ENCODE peak calls at places on chromosomes 6 and 20, in five cellular contexts. D is astrocyte, C is neural progenitor cell, J is MM.1S, O is K562. T is an unnamed sample.

GRCh38 chr20:56941101-56941686 is 312.1 kb downstream of the TFAP2C start:
- DNase-seq in J (no peak), O (no peak), D (no peak), C (no peak), T (no peak)

GRCh38 chr20:24779166-24779565 is 169.9 kb upstream of the CST7 start:
- DNase-seq in C (no peak), J (no peak), D (no peak), O (no peak), T (no peak)

GRCh38 chr6:15184441-15184861 is 61.4 kb upstream of the JARID2 start:
- DNase-seq in C (no peak), J (no peak), O (no peak), D (no peak), T (no peak)

GRCh38 chr6:117417851-117418250 is 7.9 kb downstream of the ROS1 start:
- DNase-seq in C (no peak), D (peak), J (no peak), O (no peak), T (peak)

GRCh38 chr6:75735491-75736186 is 13.4 kb upstream of the MYO6 start:
- DNase-seq in D (peak), C (no peak), O (no peak), J (peak), T (peak)

GRCh38 chr20:58759947-58760346 is 67.3 kb downstream of the NPEPL1 start:
- DNase-seq in O (no peak), C (no peak), D (no peak), J (no peak), T (no peak)

GRCh38 chr6:107704377-107705013 is 119.6 kb downstream of the SCML4 start:
- DNase-seq in D (peak), J (peak), O (peak), C (peak), T (peak)

GRCh38 chr6:49892280-49892679 is 25.9 kb upstream of the CRISP1 start:
- DNase-seq in J (no peak), O (no peak), C (no peak), D (no peak), T (no peak)

GRCh38 chr20:3660262-3661059 is 2.7 kb downstream of the GFRA4 start:
- DNase-seq in D (no peak), O (no peak), J (no peak), C (no peak), T (no peak)

GRCh38 chr20:37686762-37687477 is 6.9 kb upstream of the CTNNBL1 start:
- DNase-seq in O (no peak), J (no peak), D (peak), C (no peak), T (peak)

GRCh38 chr6:56552212-56553130 is 90.2 kb downstream of the DST start:
- DNase-seq in D (peak), J (no peak), O (no peak), C (no peak), T (peak)

GRCh38 chr6:122264557-122264956 is 134.9 kb upstream of the HSF2 start:
- DNase-seq in J (no peak), D (no peak), O (no peak), C (no peak), T (no peak)

GRCh38 chr6:42889815-42890214 is 10.4 kb downstream of the RPL7L1 start:
- DNase-seq in O (no peak), J (peak), D (no peak), C (peak), T (peak)

GRCh38 chr20:63955281-63955845 is 853 bp downstream of the UCKL1 start:
- DNase-seq in O (peak), J (no peak), C (peak), D (no peak), T (peak)

GRCh38 chr6:11393713-11394627 is 143.6 kb upstream of the TMEM170B start:
- DNase-seq in J (no peak), C (peak), O (no peak), D (peak), T (peak)

GRCh38 chr20:25676164-25676809 is 20.4 kb downstream of the ZNF337 start:
- DNase-seq in J (no peak), O (no peak), C (no peak), D (peak), T (peak)

GRCh38 chr6:169971171-169971861 is 219.9 kb downstream of the ERMARD start:
- DNase-seq in O (no peak), D (no peak), C (no peak), J (no peak), T (no peak)

GRCh38 chr20:22984611-22985010 is 50.5 kb upstream of the SSTR4 start:
- DNase-seq in O (no peak), C (no peak), D (no peak), J (no peak), T (peak)

GRCh38 chr6:121791396-121792315 is 356.2 kb downstream of the GJA1 start:
- DNase-seq in J (no peak), D (no peak), O (no peak), C (peak), T (peak)

GRCh38 chr6:84766796-84767590 is 2.6 kb upstream of the TBX18 start:
- DNase-seq in J (no peak), C (peak), O (no peak), D (no peak), T (no peak)

GRCh38 chr20:62123450-62124118 is 1.3 kb downstream of the LSM14B start:
- DNase-seq in O (no peak), C (peak), D (peak), J (no peak), T (no peak)

GRCh38 chr20:6855806-6856205 is 88.3 kb downstream of the BMP2 start:
- DNase-seq in C (no peak), O (no peak), D (no peak), J (no peak), T (no peak)

GRCh38 chr6:108114861-108115597 is 40.5 kb upstream of the OSTM1 start:
- DNase-seq in D (peak), C (peak), J (no peak), O (no peak), T (peak)

GRCh38 chr6:122564230-122564629 is 46.0 kb upstream of the PKIB start:
- DNase-seq in O (no peak), C (no peak), J (no peak), D (no peak), T (peak)

GRCh38 chr6:15255481-15256414 is 9.9 kb downstream of the JARID2 start:
- DNase-seq in J (peak), D (no peak), O (no peak), C (peak), T (no peak)

GRCh38 chr6:7107578-7108195 is at the start of gene RREB1:
- DNase-seq in O (peak), J (peak), C (peak), D (peak), T (peak)

GRCh38 chr6:7106752-7107577 is 796 bp upstream of the RREB1 start:
- DNase-seq in D (no peak), O (peak), J (no peak), C (peak), T (peak)

GRCh38 chr6:7110092-7110792 is 2.5 kb downstream of the RREB1 start:
- DNase-seq in C (no peak), O (no peak), D (no peak), J (no peak), T (peak)

GRCh38 chr6:7108964-7109836 is 1.4 kb downstream of the RREB1 start:
- DNase-seq in O (peak), D (peak), C (peak), J (peak), T (peak)

GRCh38 chr6:7108196-7108963 is 619 bp downstream of the RREB1 start:
- DNase-seq in J (peak), O (peak), C (peak), D (peak), T (peak)
- H3K4me2 ChIP-seq in J (peak), O (peak), C (peak), D (peak), T (peak)

GRCh38 chr6:1612902-1613301 is 3.2 kb downstream of the FOXC1 start:
- DNase-seq in C (no peak), J (no peak), D (peak), O (no peak), T (peak)
- TF ChIP-seq EZH2 in C (peak), J (no peak), D (no peak), O (no peak), T (no peak)

GRCh38 chr6:7132398-7132797 is 24.6 kb downstream of the RREB1 start:
- DNase-seq in J (no peak), C (no peak), O (no peak), D (no peak), T (no peak)

GRCh38 chr6:7136859-7137334 is 29.1 kb downstream of the RREB1 start:
- DNase-seq in D (no peak), J (peak), O (peak), C (no peak), T (no peak)

GRCh38 chr6:7137335-7138106 is 29.8 kb downstream of the RREB1 start:
- DNase-seq in D (peak), C (peak), O (peak), J (peak), T (no peak)

GRCh38 chr6:7135755-7136154 is 28.0 kb downstream of the RREB1 start:
- DNase-seq in C (no peak), D (no peak), O (peak), J (no peak), T (no peak)

DNA sequence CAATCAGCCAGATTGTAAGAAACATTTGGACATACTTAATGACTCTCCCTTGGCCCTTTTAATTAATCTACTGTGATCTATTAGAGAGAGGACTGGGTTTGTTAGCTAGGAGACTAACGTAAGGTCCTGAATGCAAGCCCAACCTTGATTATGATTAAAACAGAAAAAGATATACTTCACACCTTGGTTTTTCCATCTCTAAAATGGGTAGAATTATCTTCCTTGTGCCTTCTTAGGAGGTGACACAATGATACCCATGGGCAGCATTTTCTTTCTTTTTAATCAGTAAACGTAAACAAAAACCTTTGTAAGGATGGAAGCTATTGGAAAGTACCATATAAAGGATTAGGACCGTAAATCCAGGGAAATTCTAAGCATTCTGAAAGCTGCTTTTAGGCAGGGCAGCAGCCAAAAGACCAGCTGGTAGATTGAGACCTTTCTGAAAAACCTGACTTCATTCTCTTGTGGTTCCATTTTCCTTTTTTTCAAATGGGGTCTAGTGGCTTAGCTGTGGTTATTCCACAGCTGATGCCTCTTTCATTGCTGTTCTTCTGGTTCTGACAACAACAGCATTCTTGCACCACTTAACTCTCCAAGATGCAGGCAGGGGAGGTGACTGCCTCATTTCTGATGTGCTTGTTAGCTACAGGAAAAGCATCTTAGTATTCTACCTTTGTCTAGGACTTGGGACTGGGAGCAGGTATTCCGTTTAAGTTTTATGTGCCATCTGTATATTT is 27.4 kb downstream of the RREB1 start:
- DNase-seq in J (peak), O (no peak), C (peak), D (no peak), T (no peak)
- H3K4me2 ChIP-seq in J (peak), O (peak), C (peak), D (no peak), T (no peak)

DNA sequence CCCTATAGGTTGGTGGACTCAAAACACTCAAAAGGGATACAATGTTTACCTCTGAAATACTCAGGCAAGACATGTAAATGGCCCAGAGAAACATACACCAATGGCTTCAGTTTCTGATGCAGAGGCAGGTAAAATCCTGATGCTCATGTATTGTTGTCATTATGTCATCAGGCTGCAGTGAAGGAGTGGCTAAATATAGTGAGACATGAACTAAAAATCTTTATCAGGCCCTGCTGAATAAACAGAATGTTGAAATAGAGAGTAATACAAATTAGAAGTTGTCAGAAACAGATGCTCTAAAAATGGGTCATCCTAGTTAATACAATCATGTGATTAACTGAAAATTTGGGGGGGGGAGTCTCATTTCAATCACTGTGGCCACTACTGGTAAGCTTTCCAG is 20.4 kb downstream of the PTPRK start:
- DNase-seq in D (no peak), O (no peak), J (no peak), C (no peak), T (peak)
- TF ChIP-seq EZH2 in D (no peak), O (no peak), J (no peak), C (no peak), T (no peak)

GRCh38 chr6:21730533-21730932 is 137.0 kb downstream of the SOX4 start:
- DNase-seq in D (no peak), J (no peak), C (no peak), O (no peak), T (no peak)

GRCh38 chr6:21729431-21729830 is 135.9 kb downstream of the SOX4 start:
- DNase-seq in D (peak), J (no peak), O (no peak), C (no peak), T (no peak)

GRCh38 chr6:21733311-21733710 is 139.8 kb downstream of the SOX4 start:
- DNase-seq in O (no peak), D (peak), J (no peak), C (no peak), T (no peak)

GRCh38 chr6:21732731-21733130 is 139.2 kb downstream of the SOX4 start:
- DNase-seq in O (no peak), C (peak), D (peak), J (no peak), T (peak)

GRCh38 chr6:21731411-21732031 is 138.0 kb downstream of the SOX4 start:
- DNase-seq in O (no peak), D (peak), J (no peak), C (no peak), T (peak)
- H3K4me2 ChIP-seq in O (no peak), D (peak), J (no peak), C (peak), T (peak)